ENCODE peak calls at places on chromosomes 12 and 14, in six cellular contexts. One of them, this sample, is unnamed.

GRCh38 chr12:62882140-62882539 is 52.8 kb downstream of the PPM1H start:
- DNase-seq in pancreas: no peak
- DNase-seq in mucosa of descending colon: no peak
- DNase-seq in colonic mucosa: no peak
- DNase-seq in kidney glomerular epithelial cell: no peak
- DNase-seq in GM06990: no peak
- DNase-seq in this sample: no peak

GRCh38 chr14:77654001-77654431 is 37.6 kb upstream of the SPTLC2 start:
- DNase-seq in pancreas: no peak
- DNase-seq in GM06990: no peak
- DNase-seq in colonic mucosa: no peak
- DNase-seq in kidney glomerular epithelial cell: no peak
- DNase-seq in mucosa of descending colon: no peak
- DNase-seq in this sample: no peak

GRCh38 chr12:15580431-15580830 is 208.8 kb downstream of the EPS8 start:
- DNase-seq in colonic mucosa: peak
- DNase-seq in pancreas: no peak
- DNase-seq in mucosa of descending colon: no peak
- DNase-seq in kidney glomerular epithelial cell: no peak
- DNase-seq in GM06990: no peak
- DNase-seq in this sample: no peak

GRCh38 chr12:88816201-88816600 is 235.9 kb upstream of the KITLG start:
- DNase-seq in GM06990: no peak
- DNase-seq in pancreas: no peak
- DNase-seq in mucosa of descending colon: no peak
- DNase-seq in colonic mucosa: no peak
- DNase-seq in kidney glomerular epithelial cell: no peak
- DNase-seq in this sample: no peak

GRCh38 chr12:632102-632696 is 31.0 kb downstream of the NINJ2 start:
- DNase-seq in mucosa of descending colon: no peak
- DNase-seq in GM06990: no peak
- DNase-seq in colonic mucosa: no peak
- DNase-seq in pancreas: no peak
- DNase-seq in kidney glomerular epithelial cell: peak
- DNase-seq in this sample: no peak

GRCh38 chr14:54901380-54902142 is 1.1 kb downstream of the GCH1 start:
- DNase-seq in colonic mucosa: peak
- DNase-seq in GM06990: peak
- DNase-seq in pancreas: no peak
- DNase-seq in kidney glomerular epithelial cell: no peak
- DNase-seq in mucosa of descending colon: no peak
- DNase-seq in this sample: no peak

GRCh38 chr12:3973269-3973884 is 100.2 kb upstream of the PARP11 start:
- DNase-seq in GM06990: no peak
- DNase-seq in mucosa of descending colon: no peak
- DNase-seq in kidney glomerular epithelial cell: no peak
- DNase-seq in colonic mucosa: no peak
- DNase-seq in pancreas: no peak
- DNase-seq in this sample: no peak

GRCh38 chr12:53726342-53726741 is 910 bp downstream of the CALCOCO1 start:
- DNase-seq in kidney glomerular epithelial cell: peak
- DNase-seq in pancreas: no peak
- DNase-seq in GM06990: no peak
- DNase-seq in colonic mucosa: no peak
- DNase-seq in mucosa of descending colon: no peak
- DNase-seq in this sample: no peak

GRCh38 chr12:87317302-87317701 is 711.9 kb downstream of the C12orf50 start:
- DNase-seq in colonic mucosa: no peak
- DNase-seq in pancreas: no peak
- DNase-seq in GM06990: no peak
- DNase-seq in mucosa of descending colon: no peak
- DNase-seq in kidney glomerular epithelial cell: no peak
- DNase-seq in this sample: no peak

GRCh38 chr12:24127919-24128721 is 178.7 kb upstream of the SOX5 start:
- DNase-seq in kidney glomerular epithelial cell: no peak
- DNase-seq in colonic mucosa: no peak
- DNase-seq in pancreas: no peak
- DNase-seq in mucosa of descending colon: no peak
- DNase-seq in GM06990: peak
- DNase-seq in this sample: no peak

GRCh38 chr14:71703477-71703876 is 228.8 kb upstream of the RGS6 start:
- DNase-seq in GM06990: no peak
- DNase-seq in mucosa of descending colon: no peak
- DNase-seq in colonic mucosa: no peak
- DNase-seq in kidney glomerular epithelial cell: no peak
- DNase-seq in pancreas: no peak
- DNase-seq in this sample: no peak

GRCh38 chr14:25001096-25001982 is 48.6 kb downstream of the STXBP6 start:
- DNase-seq in mucosa of descending colon: no peak
- DNase-seq in pancreas: no peak
- DNase-seq in GM06990: no peak
- DNase-seq in colonic mucosa: no peak
- DNase-seq in kidney glomerular epithelial cell: no peak
- DNase-seq in this sample: no peak

GRCh38 chr12:53739285-53740129 is 12.3 kb upstream of the CALCOCO1 start:
- DNase-seq in kidney glomerular epithelial cell: no peak
- DNase-seq in pancreas: no peak
- DNase-seq in mucosa of descending colon: no peak
- DNase-seq in GM06990: no peak
- DNase-seq in colonic mucosa: no peak
- DNase-seq in this sample: no peak

GRCh38 chr14:98231210-98231609 is 1040.8 kb downstream of the BCL11B start:
- DNase-seq in kidney glomerular epithelial cell: no peak
- DNase-seq in colonic mucosa: no peak
- DNase-seq in pancreas: no peak
- DNase-seq in mucosa of descending colon: no peak
- DNase-seq in GM06990: no peak
- DNase-seq in this sample: no peak

GRCh38 chr12:124970647-124971402 is 18.1 kb downstream of the DHX37 start:
- DNase-seq in GM06990: no peak
- DNase-seq in pancreas: no peak
- DNase-seq in colonic mucosa: no peak
- DNase-seq in kidney glomerular epithelial cell: no peak
- DNase-seq in mucosa of descending colon: no peak
- DNase-seq in this sample: no peak

GRCh38 chr14:31205681-31206535 is 1.7 kb downstream of the HECTD1 start:
- DNase-seq in mucosa of descending colon: no peak
- DNase-seq in pancreas: no peak
- DNase-seq in colonic mucosa: no peak
- DNase-seq in kidney glomerular epithelial cell: peak
- DNase-seq in GM06990: no peak
- DNase-seq in this sample: no peak